ENCODE peak calls at places on chromosomes 1 and 21, in six cellular contexts. C is stimulated activated CD4-positive, alpha-beta T cell treated with anti-CD3 and anti-CD28 coated beads, Interleukin-2, amount 100 ng/mL, for 48 hours; E is astrocyte of the spinal cord; Q is NCI-H1417; W is aorta; J is ecto neural progenitor cell. L is an unnamed sample.

GRCh38 chr1:16224472-16224871 is 12.0 kb upstream of the ARHGEF19 start:
- DNase-seq in C (no peak), E (no peak), Q (no peak), W (no peak), J (no peak), L (no peak)

GRCh38 chr1:108209456-108210108 is 9.4 kb upstream of the SLC25A24 start:
- DNase-seq in C (no peak), E (no peak), Q (no peak), W (no peak), J (no peak), L (no peak)

GRCh38 chr1:201703646-201704438 is 125.1 kb upstream of the IPO9 start:
- DNase-seq in C (peak; percentile 75), E (peak; percentile 81), Q (peak; percentile 74), W (peak; percentile 88), J (peak; percentile 92), L (peak; percentile 55)

GRCh38 chr1:155651861-155652661 is 36.5 kb downstream of the YY1AP1 start:
- DNase-seq in C (no peak), E (no peak), Q (peak; percentile 57), W (no peak), J (no peak), L (no peak)

GRCh38 chr1:221839321-221839720 is 97.4 kb upstream of the DUSP10 start:
- DNase-seq in C (no peak), E (no peak), Q (no peak), W (no peak), J (no peak), L (no peak)

GRCh38 chr21:38479641-38480515 is 18.4 kb downstream of the ERG start:
- DNase-seq in C (no peak), E (no peak), Q (no peak), W (no peak), J (no peak), L (no peak)

GRCh38 chr1:153869486-153869885 is 53.3 kb downstream of the GATAD2B start:
- DNase-seq in C (no peak), E (no peak), Q (no peak), W (no peak), J (no peak), L (no peak)

GRCh38 chr1:14913475-14914155 is 239.9 kb upstream of the TMEM51 start:
- DNase-seq in C (no peak), E (no peak), Q (peak; percentile 47), W (no peak), J (no peak), L (no peak)

GRCh38 chr1:54579337-54579781 is 31.3 kb downstream of the ACOT11 start:
- DNase-seq in C (no peak), E (no peak), Q (no peak), W (no peak), J (peak; percentile 48), L (no peak)

GRCh38 chr1:92486251-92487077 is at the start of gene GFI1:
- DNase-seq in C (peak; percentile 69), E (no peak), Q (no peak), W (peak; percentile 59), J (peak; percentile 73), L (no peak)

GRCh38 chr1:160284220-160284781 is 632 bp downstream of the PEX19 start:
- DNase-seq in C (no peak), E (peak; percentile 58), Q (peak; percentile 44), W (no peak), J (no peak), L (peak; percentile 33)

GRCh38 chr1:201739492-201740085 is 89.4 kb upstream of the IPO9 start:
- DNase-seq in C (peak; percentile 41), E (no peak), Q (peak; percentile 62), W (peak; percentile 73), J (peak; percentile 74), L (peak; percentile 44)

GRCh38 chr1:63663301-63663700 is 70.1 kb downstream of the PGM1 start:
- DNase-seq in C (no peak), E (peak; percentile 39), Q (no peak), W (no peak), J (no peak), L (peak; percentile 80)